ENCODE peak calls at places on chromosomes 12 and 14, in eight cellular contexts. One of them, this sample, is unnamed.

GRCh38 chr12:118103231-118103600 is 595 bp downstream of the VSIG10 start:
- ATAC-seq in A549: peak
- ATAC-seq in body of pancreas: peak
- ATAC-seq in GM12878: peak
- ATAC-seq in K562: no peak
- ATAC-seq in IMR-90: no peak
- ATAC-seq in gastrocnemius medialis: no peak
- ATAC-seq in heart left ventricle: peak
- ATAC-seq in this sample: no peak

GRCh38 chr14:72616294-72616693 is 277.6 kb downstream of the DPF3 start:
- ATAC-seq in gastrocnemius medialis: peak
- ATAC-seq in IMR-90: peak
- ATAC-seq in A549: no peak
- ATAC-seq in K562: no peak
- ATAC-seq in heart left ventricle: peak
- ATAC-seq in GM12878: no peak
- ATAC-seq in body of pancreas: no peak
- ATAC-seq in this sample: no peak

GRCh38 chr12:92047058-92047826 is 98.4 kb downstream of the BTG1 start:
- ATAC-seq in IMR-90: no peak
- ATAC-seq in body of pancreas: no peak
- ATAC-seq in K562: peak
- ATAC-seq in A549: no peak
- ATAC-seq in GM12878: peak
- ATAC-seq in gastrocnemius medialis: no peak
- ATAC-seq in heart left ventricle: no peak
- ATAC-seq in this sample: no peak

GRCh38 chr12:120936197-120936596 is 32.0 kb upstream of the SPPL3 start:
- ATAC-seq in K562: no peak
- ATAC-seq in A549: no peak
- ATAC-seq in body of pancreas: no peak
- ATAC-seq in gastrocnemius medialis: no peak
- ATAC-seq in heart left ventricle: peak
- ATAC-seq in GM12878: peak
- ATAC-seq in IMR-90: no peak
- ATAC-seq in this sample: no peak

GRCh38 chr12:109963743-109964429 is 32.3 kb downstream of the GIT2 start:
- ATAC-seq in body of pancreas: peak
- ATAC-seq in IMR-90: peak
- ATAC-seq in K562: no peak
- ATAC-seq in A549: no peak
- ATAC-seq in gastrocnemius medialis: peak
- ATAC-seq in heart left ventricle: peak
- ATAC-seq in GM12878: no peak
- ATAC-seq in this sample: no peak

GRCh38 chr12:91732086-91732485 is 413.6 kb downstream of the BTG1 start:
- ATAC-seq in body of pancreas: no peak
- ATAC-seq in GM12878: no peak
- ATAC-seq in heart left ventricle: no peak
- ATAC-seq in IMR-90: no peak
- ATAC-seq in K562: no peak
- ATAC-seq in gastrocnemius medialis: no peak
- ATAC-seq in A549: no peak
- ATAC-seq in this sample: no peak

GRCh38 chr12:75260316-75260715 is 50.7 kb upstream of the KCNC2 start:
- ATAC-seq in IMR-90: no peak
- ATAC-seq in A549: no peak
- ATAC-seq in heart left ventricle: no peak
- ATAC-seq in GM12878: no peak
- ATAC-seq in gastrocnemius medialis: no peak
- ATAC-seq in K562: no peak
- ATAC-seq in body of pancreas: no peak
- ATAC-seq in this sample: no peak

GRCh38 chr12:80472912-80473500 is 29.0 kb downstream of the PTPRQ start:
- ATAC-seq in IMR-90: peak
- ATAC-seq in K562: no peak
- ATAC-seq in body of pancreas: peak
- ATAC-seq in gastrocnemius medialis: peak
- ATAC-seq in heart left ventricle: peak
- ATAC-seq in A549: peak
- ATAC-seq in GM12878: peak
- ATAC-seq in this sample: no peak

GRCh38 chr12:12081836-12082497 is 11.2 kb downstream of the BCL2L14 start:
- ATAC-seq in GM12878: peak
- ATAC-seq in body of pancreas: peak
- ATAC-seq in gastrocnemius medialis: peak
- ATAC-seq in K562: peak
- ATAC-seq in heart left ventricle: peak
- ATAC-seq in IMR-90: peak
- ATAC-seq in A549: peak
- ATAC-seq in this sample: peak

GRCh38 chr12:106136263-106136662 is 2.5 kb downstream of the NUAK1 start:
- ATAC-seq in GM12878: peak
- ATAC-seq in A549: peak
- ATAC-seq in gastrocnemius medialis: peak
- ATAC-seq in body of pancreas: no peak
- ATAC-seq in heart left ventricle: peak
- ATAC-seq in K562: peak
- ATAC-seq in IMR-90: peak
- ATAC-seq in this sample: peak

GRCh38 chr12:40203060-40203430 is 21.8 kb upstream of the LRRK2 start:
- ATAC-seq in heart left ventricle: no peak
- ATAC-seq in IMR-90: no peak
- ATAC-seq in gastrocnemius medialis: no peak
- ATAC-seq in K562: no peak
- ATAC-seq in body of pancreas: no peak
- ATAC-seq in GM12878: peak
- ATAC-seq in A549: no peak
- ATAC-seq in this sample: no peak

GRCh38 chr12:55692631-55693322 is 14.9 kb downstream of the ITGA7 start:
- ATAC-seq in GM12878: no peak
- ATAC-seq in body of pancreas: no peak
- ATAC-seq in gastrocnemius medialis: no peak
- ATAC-seq in K562: peak
- ATAC-seq in A549: no peak
- ATAC-seq in heart left ventricle: no peak
- ATAC-seq in IMR-90: no peak
- ATAC-seq in this sample: no peak

GRCh38 chr12:2403221-2403976 is 350.6 kb downstream of the CACNA1C start:
- ATAC-seq in gastrocnemius medialis: no peak
- ATAC-seq in body of pancreas: no peak
- ATAC-seq in A549: no peak
- ATAC-seq in K562: no peak
- ATAC-seq in heart left ventricle: no peak
- ATAC-seq in IMR-90: no peak
- ATAC-seq in GM12878: no peak
- ATAC-seq in this sample: no peak

GRCh38 chr14:93970967-93971634 is 5.3 kb downstream of the ASB2 start:
- ATAC-seq in body of pancreas: no peak
- ATAC-seq in A549: no peak
- ATAC-seq in gastrocnemius medialis: no peak
- ATAC-seq in GM12878: peak
- ATAC-seq in IMR-90: peak
- ATAC-seq in heart left ventricle: no peak
- ATAC-seq in K562: no peak
- ATAC-seq in this sample: no peak

GRCh38 chr12:68453278-68453677 is 121.1 kb upstream of the MDM1 start:
- ATAC-seq in A549: no peak
- ATAC-seq in body of pancreas: no peak
- ATAC-seq in GM12878: no peak
- ATAC-seq in IMR-90: no peak
- ATAC-seq in gastrocnemius medialis: no peak
- ATAC-seq in K562: no peak
- ATAC-seq in heart left ventricle: no peak
- ATAC-seq in this sample: no peak

GRCh38 chr14:22178330-22178981 is 410.6 kb downstream of the DAD1 start:
- ATAC-seq in gastrocnemius medialis: peak
- ATAC-seq in GM12878: no peak
- ATAC-seq in K562: no peak
- ATAC-seq in heart left ventricle: no peak
- ATAC-seq in body of pancreas: no peak
- ATAC-seq in IMR-90: no peak
- ATAC-seq in A549: no peak
- ATAC-seq in this sample: peak

GRCh38 chr14:33692762-33693161 is 258.1 kb downstream of the EGLN3 start:
- ATAC-seq in K562: no peak
- ATAC-seq in GM12878: no peak
- ATAC-seq in body of pancreas: no peak
- ATAC-seq in A549: no peak
- ATAC-seq in IMR-90: peak
- ATAC-seq in heart left ventricle: no peak
- ATAC-seq in gastrocnemius medialis: no peak
- ATAC-seq in this sample: no peak

GRCh38 chr14:106681161-106681955 is 1155.0 kb downstream of the TMEM121 start:
- ATAC-seq in gastrocnemius medialis: no peak
- ATAC-seq in A549: peak
- ATAC-seq in heart left ventricle: no peak
- ATAC-seq in K562: peak
- ATAC-seq in IMR-90: no peak
- ATAC-seq in GM12878: peak
- ATAC-seq in body of pancreas: no peak
- ATAC-seq in this sample: no peak

GRCh38 chr12:47741340-47741703 is 16.0 kb upstream of the ENDOU start:
- ATAC-seq in IMR-90: no peak
- ATAC-seq in GM12878: peak
- ATAC-seq in K562: no peak
- ATAC-seq in heart left ventricle: no peak
- ATAC-seq in gastrocnemius medialis: no peak
- ATAC-seq in body of pancreas: no peak
- ATAC-seq in A549: no peak
- ATAC-seq in this sample: no peak

GRCh38 chr12:106712768-106713167 is 61.7 kb upstream of the RIC8B start:
- ATAC-seq in body of pancreas: no peak
- ATAC-seq in K562: no peak
- ATAC-seq in GM12878: no peak
- ATAC-seq in gastrocnemius medialis: no peak
- ATAC-seq in A549: no peak
- ATAC-seq in heart left ventricle: no peak
- ATAC-seq in IMR-90: no peak
- ATAC-seq in this sample: no peak

GRCh38 chr12:64081020-64081419 is 141.1 kb downstream of the KICS2 start:
- ATAC-seq in K562: no peak
- ATAC-seq in GM12878: no peak
- ATAC-seq in body of pancreas: peak
- ATAC-seq in gastrocnemius medialis: no peak
- ATAC-seq in heart left ventricle: no peak
- ATAC-seq in IMR-90: no peak
- ATAC-seq in A549: no peak
- ATAC-seq in this sample: no peak

GRCh38 chr12:62799126-62799736 is 135.7 kb downstream of the PPM1H start:
- ATAC-seq in body of pancreas: peak
- ATAC-seq in A549: peak
- ATAC-seq in gastrocnemius medialis: peak
- ATAC-seq in heart left ventricle: peak
- ATAC-seq in GM12878: peak
- ATAC-seq in IMR-90: peak
- ATAC-seq in K562: peak
- ATAC-seq in this sample: peak

GRCh38 chr12:13041224-13041623 is 3.0 kb upstream of the FAM234B start:
- ATAC-seq in gastrocnemius medialis: no peak
- ATAC-seq in heart left ventricle: no peak
- ATAC-seq in IMR-90: no peak
- ATAC-seq in body of pancreas: no peak
- ATAC-seq in K562: no peak
- ATAC-seq in A549: no peak
- ATAC-seq in GM12878: no peak
- ATAC-seq in this sample: no peak

GRCh38 chr14:74493343-74494261 is at the start of gene ISCA2:
- ATAC-seq in gastrocnemius medialis: peak
- ATAC-seq in body of pancreas: peak
- ATAC-seq in GM12878: peak
- ATAC-seq in IMR-90: peak
- ATAC-seq in K562: peak
- ATAC-seq in heart left ventricle: peak
- ATAC-seq in A549: peak
- ATAC-seq in this sample: peak
- TF ChIP-seq POLR2A in gastrocnemius medialis: peak
- TF ChIP-seq POLR2A in body of pancreas: peak
- TF ChIP-seq POLR2A in GM12878: peak
- TF ChIP-seq POLR2A in IMR-90: peak
- TF ChIP-seq POLR2A in K562: peak
- TF ChIP-seq POLR2A in heart left ventricle: no peak
- TF ChIP-seq POLR2A in A549: peak
- TF ChIP-seq POLR2A in this sample: peak

GRCh38 chr12:45284096-45284901 is 68.4 kb downstream of the ANO6 start:
- ATAC-seq in gastrocnemius medialis: no peak
- ATAC-seq in K562: no peak
- ATAC-seq in heart left ventricle: no peak
- ATAC-seq in IMR-90: peak
- ATAC-seq in body of pancreas: no peak
- ATAC-seq in GM12878: no peak
- ATAC-seq in A549: peak
- ATAC-seq in this sample: no peak
- H3K27ac ChIP-seq in gastrocnemius medialis: peak
- H3K27ac ChIP-seq in K562: no peak
- H3K27ac ChIP-seq in heart left ventricle: no peak
- H3K27ac ChIP-seq in IMR-90: peak
- H3K27ac ChIP-seq in body of pancreas: no peak
- H3K27ac ChIP-seq in GM12878: no peak
- H3K27ac ChIP-seq in A549: peak
- H3K27ac ChIP-seq in this sample: peak

DNA sequence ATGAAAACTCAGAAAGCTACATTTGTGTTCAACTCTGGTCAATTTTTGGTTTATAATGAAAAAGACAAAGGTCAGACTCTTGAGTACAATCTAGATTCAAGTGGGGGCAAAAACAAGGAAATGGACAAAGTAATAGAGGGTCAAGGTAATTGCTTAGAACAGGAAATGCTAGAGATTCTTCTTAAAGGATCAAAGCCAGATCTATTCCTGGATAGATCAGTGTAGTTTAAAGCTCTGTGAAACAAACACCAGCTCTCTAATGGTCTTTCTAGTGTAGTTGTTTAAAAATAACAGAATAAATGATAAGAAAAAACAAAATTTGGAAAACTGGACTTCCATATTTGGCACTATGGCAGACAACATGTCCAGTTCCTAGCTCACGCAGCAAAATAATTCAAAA is 70.7 kb upstream of the SLC8A3 start:
- ATAC-seq in GM12878: no peak
- ATAC-seq in heart left ventricle: no peak
- ATAC-seq in A549: no peak
- ATAC-seq in K562: no peak
- ATAC-seq in gastrocnemius medialis: no peak
- ATAC-seq in body of pancreas: no peak
- ATAC-seq in IMR-90: no peak
- ATAC-seq in this sample: no peak
- TF ChIP-seq POLR2A in GM12878: no peak
- TF ChIP-seq POLR2A in heart left ventricle: no peak
- TF ChIP-seq POLR2A in A549: no peak
- TF ChIP-seq POLR2A in K562: no peak
- TF ChIP-seq POLR2A in gastrocnemius medialis: no peak
- TF ChIP-seq POLR2A in body of pancreas: no peak
- TF ChIP-seq POLR2A in IMR-90: no peak
- TF ChIP-seq POLR2A in this sample: no peak

DNA sequence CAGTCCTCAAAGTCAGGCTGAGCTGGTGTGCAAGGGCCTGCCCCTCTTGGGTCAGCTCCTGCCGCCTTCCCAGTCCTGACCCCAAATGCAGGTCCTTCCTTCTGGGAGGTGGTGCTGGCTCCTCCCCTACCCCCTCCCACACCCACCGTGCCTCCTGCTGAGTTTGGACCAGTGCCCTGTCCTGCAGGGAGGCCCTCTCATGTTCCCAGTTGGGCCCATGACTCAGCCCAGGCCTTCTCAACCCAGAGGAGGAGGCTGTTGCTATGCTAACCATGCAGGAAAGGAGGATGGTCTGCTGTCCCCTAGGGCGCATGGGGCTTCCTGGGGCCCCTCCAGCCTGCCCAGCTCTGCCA is 4.4 kb downstream of the ZBTB42 start:
- ATAC-seq in IMR-90: peak
- ATAC-seq in K562: peak
- ATAC-seq in gastrocnemius medialis: peak
- ATAC-seq in heart left ventricle: peak
- ATAC-seq in body of pancreas: peak
- ATAC-seq in A549: peak
- ATAC-seq in GM12878: no peak
- ATAC-seq in this sample: no peak
- H3K27ac ChIP-seq in IMR-90: peak
- H3K27ac ChIP-seq in K562: peak
- H3K27ac ChIP-seq in gastrocnemius medialis: no peak
- H3K27ac ChIP-seq in heart left ventricle: peak
- H3K27ac ChIP-seq in body of pancreas: peak
- H3K27ac ChIP-seq in A549: no peak
- H3K27ac ChIP-seq in GM12878: no peak
- H3K27ac ChIP-seq in this sample: no peak

This sample was measured in gastroesophageal sphincter.